ENCODE peak calls at places on chromosomes 5 and 9, in six cellular contexts. K is activated CD8-positive, alpha-beta T cell treated with anti-CD3 and anti-CD28 coated beads for 36 hours; I is RWPE1; G is NB4; V is NCI-H1417 treated with DMSO at 0.1 percent for 48 hours; H is SW 1271. N is an unnamed sample.

GRCh38 chr5:115372121-115372520 is 75.7 kb upstream of the CCDC112 start:
- DNase-seq in V (peak), H (no peak), I (no peak), G (no peak), K (no peak), N (no peak)

GRCh38 chr9:127980706-127981558 is at the start of gene EEIG1:
- DNase-seq in K (peak), G (peak), I (peak), H (peak), V (peak), N (peak)

GRCh38 chr9:90131568-90131967 is 511.1 kb downstream of the DIRAS2 start:
- DNase-seq in H (no peak), K (no peak), I (no peak), V (no peak), G (no peak), N (no peak)

GRCh38 chr5:93404246-93404645 is 176.8 kb downstream of the NR2F1-AS1 start:
- DNase-seq in G (no peak), V (no peak), H (no peak), I (no peak), K (no peak), N (no peak)

GRCh38 chr5:33994845-33995244 is 10.4 kb upstream of the SLC45A2 start:
- DNase-seq in K (peak), G (no peak), H (no peak), V (no peak), I (no peak), N (no peak)

GRCh38 chr5:137836301-137836700 is 31.4 kb upstream of the MYOT start:
- DNase-seq in H (no peak), K (no peak), I (no peak), G (no peak), V (no peak), N (no peak)

GRCh38 chr5:57416246-57416996 is 66.2 kb downstream of the ACTBL2 start:
- DNase-seq in I (no peak), V (no peak), H (no peak), G (no peak), K (no peak), N (no peak)

GRCh38 chr5:90293931-90294330 is 115.6 kb downstream of the CETN3 start:
- DNase-seq in I (no peak), K (no peak), H (no peak), V (no peak), G (no peak), N (no peak)

GRCh38 chr5:158990979-158991378 is 108.7 kb downstream of the EBF1 start:
- DNase-seq in K (no peak), H (no peak), G (no peak), V (no peak), I (no peak), N (no peak)

GRCh38 chr9:116580853-116581252 is 106.3 kb upstream of the TRIM32 start:
- DNase-seq in G (no peak), V (no peak), K (no peak), H (no peak), I (no peak), N (no peak)

GRCh38 chr5:39266442-39266841 is 47.1 kb upstream of the FYB1 start:
- DNase-seq in K (no peak), G (peak), V (no peak), I (no peak), H (no peak), N (no peak)

GRCh38 chr9:96202971-96203780 is 98.8 kb downstream of the HSD17B3 start:
- DNase-seq in V (no peak), I (no peak), K (no peak), G (no peak), H (no peak), N (no peak)

GRCh38 chr5:72194846-72195245 is 87.6 kb downstream of the MAP1B start:
- DNase-seq in H (no peak), G (no peak), V (no peak), K (peak), I (no peak), N (peak)

GRCh38 chr5:94969174-94969573 is 315.7 kb downstream of the MCTP1 start:
- DNase-seq in I (peak), H (no peak), K (no peak), G (peak), V (no peak), N (no peak)

GRCh38 chr5:32848681-32849080 is 137.6 kb downstream of the NPR3 start:
- DNase-seq in H (no peak), I (no peak), K (no peak), G (no peak), V (no peak), N (no peak)

GRCh38 chr9:106718996-106719395 is 144.0 kb upstream of the ZNF462 start:
- DNase-seq in G (no peak), I (peak), H (no peak), K (no peak), V (no peak), N (no peak)

GRCh38 chr5:124061663-124062062 is 549.7 kb downstream of the CSNK1G3 start:
- DNase-seq in I (no peak), H (no peak), V (no peak), K (no peak), G (no peak), N (no peak)

GRCh38 chr5:148776780-148777179 is 49.6 kb upstream of the ADRB2 start:
- DNase-seq in H (peak), V (no peak), K (peak), G (peak), I (peak), N (no peak)

GRCh38 chr9:36991516-36992134 is 42.4 kb downstream of the PAX5 start:
- DNase-seq in H (no peak), G (peak), V (no peak), I (peak), K (peak), N (no peak)

N was measured in effector memory CD8-positive, alpha-beta T cell.